ENCODE peak calls at places on chromosomes 3 and 15, in eight cellular contexts. Q is mucosa of descending colon, U is neuronal stem cell, A is sigmoid colon, W is suprapubic skin, R is neural progenitor cell, J is endodermal cell, C is ovary. P is an unnamed sample. For H3K9me3, H3K36me3 and H3K4me1, the result is how much of the 10 kb centered on the place peaks cover.

GRCh38 chr15:31306426-31307269 is 20.0 kb upstream of the KLF13 start:
- DNase-seq in Q (no peak), U (peak), A (peak), W (peak), R (peak), J (peak), C (no peak), P (peak)

GRCh38 chr3:123383101-123384053 is 65.5 kb downstream of the ADCY5 start:
- DNase-seq in Q (no peak), U (peak), A (peak), W (no peak), R (peak), J (peak), C (peak), P (no peak)

GRCh38 chr15:77915261-77915960 is 162.1 kb downstream of the TBC1D2B start:
- DNase-seq in Q (no peak), U (no peak), A (peak), W (peak), R (no peak), J (peak), C (peak), P (peak)

GRCh38 chr15:66652806-66653205 is 49.2 kb upstream of the SMAD6 start:
- DNase-seq in Q (no peak), U (no peak), A (no peak), W (no peak), R (no peak), J (no peak), C (no peak), P (no peak)

GRCh38 chr15:38308797-38309196 is 56.2 kb downstream of the SPRED1 start:
- DNase-seq in Q (no peak), U (no peak), A (no peak), W (no peak), R (no peak), J (no peak), C (no peak), P (no peak)

GRCh38 chr15:67290319-67290718 is 35.7 kb downstream of the IQCH start:
- DNase-seq in Q (no peak), U (no peak), A (no peak), W (no peak), R (no peak), J (no peak), C (no peak), P (no peak)

GRCh38 chr3:100205161-100205560 is 55.6 kb upstream of the TBC1D23 start:
- DNase-seq in Q (no peak), U (no peak), A (no peak), W (no peak), R (no peak), J (no peak), C (no peak), P (no peak)

GRCh38 chr15:50438251-50438650 is 14.0 kb downstream of the USP8 start:
- DNase-seq in Q (no peak), U (no peak), A (no peak), W (no peak), R (no peak), J (no peak), C (no peak), P (no peak)

GRCh38 chr15:39851505-39852082 is 68.5 kb downstream of the GPR176 start:
- DNase-seq in Q (no peak), U (no peak), A (no peak), W (no peak), R (no peak), J (no peak), C (no peak), P (no peak)

GRCh38 chr3:41293169-41293681 is 93.9 kb downstream of the CTNNB1 start:
- DNase-seq in Q (no peak), U (no peak), A (no peak), W (no peak), R (no peak), J (no peak), C (no peak), P (no peak)

GRCh38 chr3:55362206-55362960 is 124.7 kb downstream of the WNT5A start:
- DNase-seq in Q (no peak), U (no peak), A (no peak), W (no peak), R (no peak), J (no peak), C (no peak), P (no peak)

DNA sequence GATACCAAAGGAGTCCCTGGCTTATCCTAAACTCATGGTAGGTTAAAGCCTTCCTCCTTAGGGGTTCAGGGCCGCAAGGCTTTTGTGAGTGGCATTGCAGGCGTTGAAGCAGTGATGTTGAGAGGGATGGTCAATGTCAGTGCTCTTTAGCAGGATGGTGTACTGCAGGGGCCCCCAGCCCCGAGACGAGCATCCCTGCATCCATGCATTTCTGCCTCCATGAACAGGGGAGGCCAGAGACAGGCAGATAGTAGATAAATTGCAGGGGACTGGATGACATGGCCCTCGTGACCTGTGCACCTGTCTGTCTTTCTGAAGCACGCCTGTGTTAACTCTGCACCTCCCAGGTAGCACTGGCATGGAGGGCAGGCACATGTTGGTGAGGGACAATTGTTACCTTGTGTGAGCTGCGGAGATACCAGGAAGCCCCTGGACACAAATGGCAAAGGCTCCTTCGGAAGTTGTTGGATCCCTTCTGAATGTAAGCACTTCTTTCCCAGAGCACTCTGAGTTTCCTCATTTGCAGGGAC is 133.5 kb downstream of the SNRPN start:
- DNase-seq in Q (no peak), U (no peak), A (no peak), W (peak), R (no peak), J (peak), C (no peak), P (no peak)
- H3K9me3 ChIP-seq in Q (half or more), U (under half), A (half or more), W (half or more), R (under half), J (under half), C (half or more), P (half or more)

GRCh38 chr3:56664823-56665222 is 18.2 kb downstream of the TASOR start:
- DNase-seq in Q (no peak), U (no peak), A (no peak), W (no peak), R (no peak), J (no peak), C (no peak), P (no peak)
- H3K36me3 ChIP-seq in Q (under half), U (half or more), A (under half), W (half or more), R (under half), J (half or more), C (under half), P (half or more)

GRCh38 chr3:23954144-23954543 is 9.1 kb downstream of the NR1D2 start:
- DNase-seq in Q (no peak), U (no peak), A (no peak), W (no peak), R (no peak), J (no peak), C (no peak), P (no peak)
- H3K4me1 ChIP-seq in Q (under half), U (under half), A (half or more), W (half or more), R (under half), J (under half), C (under half), P (under half)

DNA sequence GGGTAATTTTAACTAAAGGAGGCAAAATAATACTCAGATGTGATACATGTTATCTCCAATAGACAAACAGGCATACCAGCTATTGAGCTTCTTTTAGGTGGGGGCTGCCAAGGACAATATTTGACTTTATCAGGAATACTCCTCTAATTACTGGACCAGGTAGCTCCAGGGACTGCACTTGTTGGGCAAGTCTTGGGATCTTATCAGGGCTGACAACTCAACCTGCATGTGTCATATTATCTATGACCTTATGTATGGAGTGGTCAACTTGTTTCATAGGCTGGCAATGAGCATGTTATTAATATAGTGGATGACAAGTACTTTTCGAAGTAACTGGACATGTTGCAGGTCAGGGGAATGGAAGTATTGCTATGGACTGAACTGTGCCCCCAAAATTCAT is 15.0 kb upstream of the ZNF445 start:
- DNase-seq in Q (no peak), U (no peak), A (no peak), W (no peak), R (no peak), J (no peak), C (no peak), P (no peak)
- H3K9me3 ChIP-seq in Q (half or more), U (under half), A (under half), W (under half), R (under half), J (under half), C (under half), P (under half)

DNA sequence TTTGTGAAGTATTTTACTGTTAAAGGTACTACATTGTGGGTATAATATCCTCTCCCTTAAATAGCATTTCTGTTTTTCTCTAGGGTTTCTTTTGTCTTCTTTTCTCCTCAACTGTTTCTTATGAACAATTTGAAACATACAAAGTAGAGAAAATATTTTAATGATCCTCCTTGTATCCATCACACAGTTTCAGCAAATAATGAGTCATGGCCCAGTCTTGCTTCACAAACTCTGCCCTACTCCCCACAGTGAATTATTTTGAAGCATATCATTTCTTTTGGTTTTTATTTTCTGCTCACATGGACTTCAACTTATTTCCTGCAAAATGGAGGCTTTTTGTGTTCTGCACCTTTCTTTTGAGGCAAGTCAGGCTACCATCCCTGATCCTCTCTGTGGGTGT is 6.1 kb upstream of the SCAANT1 start:
- DNase-seq in Q (no peak), U (no peak), A (no peak), W (no peak), R (no peak), J (no peak), C (no peak), P (no peak)
- H3K36me3 ChIP-seq in Q (under half), U (half or more), A (under half), W (under half), R (under half), J (half or more), C (under half), P (under half)

GRCh38 chr3:62387251-62387650 is 13.9 kb upstream of the FEZF2 start:
- DNase-seq in Q (no peak), U (no peak), A (no peak), W (no peak), R (no peak), J (no peak), C (no peak), P (no peak)
- H3K4me1 ChIP-seq in Q (under half), U (under half), A (under half), W (under half), R (under half), J (under half), C (under half), P (under half)

DNA sequence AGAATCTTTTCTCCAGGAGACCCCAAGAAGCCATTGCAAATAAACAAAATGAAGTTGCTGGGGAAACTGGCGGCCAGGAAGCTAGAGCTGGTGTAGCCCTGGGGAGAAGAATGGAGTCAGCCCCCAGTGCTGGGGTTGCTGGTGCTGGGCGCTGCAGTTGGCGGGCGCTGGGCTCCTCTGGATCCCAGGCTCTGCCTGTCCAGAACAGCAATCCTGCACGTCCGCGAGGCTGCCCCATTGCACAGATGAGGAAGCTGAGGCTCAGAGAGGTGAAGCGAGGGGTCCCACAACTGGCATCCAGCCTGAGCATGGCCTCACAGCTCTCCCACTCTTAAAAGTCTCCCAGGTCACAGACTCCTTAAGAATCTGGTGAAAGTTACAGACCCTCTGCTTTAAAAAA is 161.1 kb downstream of the OR4M2 start:
- DNase-seq in Q (no peak), U (no peak), A (no peak), W (no peak), R (no peak), J (no peak), C (no peak), P (no peak)
- H3K9me3 ChIP-seq in Q (half or more), U (under half), A (under half), W (under half), R (under half), J (half or more), C (under half), P (under half)

GRCh38 chr15:22866066-22866465 is 27.6 kb downstream of the NIPA2 start:
- DNase-seq in Q (no peak), U (no peak), A (no peak), W (no peak), R (no peak), J (no peak), C (no peak), P (no peak)
- H3K36me3 ChIP-seq in Q (under half), U (half or more), A (under half), W (half or more), R (under half), J (half or more), C (under half), P (half or more)

DNA sequence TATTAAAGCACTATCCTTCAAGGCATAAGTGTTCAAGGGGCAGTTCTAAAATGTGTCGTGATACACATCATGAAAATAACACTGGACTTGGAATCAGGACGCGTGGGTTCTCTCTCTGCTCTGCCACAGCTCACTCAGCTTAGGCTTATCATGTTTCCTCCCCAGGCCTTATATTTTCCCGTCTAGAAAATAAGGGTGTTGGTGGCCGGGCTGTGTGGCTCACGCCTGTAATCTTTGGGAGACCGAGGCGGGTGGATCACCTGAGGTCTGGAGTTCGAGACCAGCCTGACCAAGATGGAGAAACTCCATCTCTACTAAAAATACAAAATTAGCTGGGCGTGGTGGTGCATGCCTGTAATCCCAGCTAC is 223.0 kb downstream of the OPA1 start:
- DNase-seq in Q (no peak), U (no peak), A (no peak), W (peak), R (no peak), J (no peak), C (no peak), P (no peak)
- H3K4me1 ChIP-seq in Q (under half), U (under half), A (under half), W (under half), R (half or more), J (under half), C (under half), P (under half)

GRCh38 chr15:59960318-59960717 is 43.8 kb upstream of the FOXB1 start:
- DNase-seq in Q (no peak), U (no peak), A (no peak), W (no peak), R (no peak), J (no peak), C (no peak), P (no peak)
- H3K9me3 ChIP-seq in Q (under half), U (under half), A (under half), W (under half), R (under half), J (under half), C (under half), P (under half)